ENCODE peak calls at places on chromosomes 3 and 15, in seven cellular contexts. U is ascending aorta, X is uterus, H is body of pancreas, G is right atrium auricular region, M is endodermal cell, J is Panc1. O is an unnamed sample.

GRCh38 chr3:124097362-124098120 is 105.6 kb upstream of the ROPN1 start:
- DNase-seq in X (no peak), H (no peak), J (no peak), G (no peak), M (no peak), U (no peak), O (no peak)

GRCh38 chr3:147554332-147554731 is 145.2 kb downstream of the ZIC1 start:
- DNase-seq in M (no peak), J (no peak), G (no peak), U (no peak), X (no peak), H (no peak), O (no peak)

GRCh38 chr3:80554304-80554703 is 786.5 kb upstream of the ROBO1 start:
- DNase-seq in J (no peak), G (no peak), X (no peak), M (no peak), U (no peak), H (no peak), O (no peak)

GRCh38 chr3:154095832-154096421 is 25.3 kb upstream of the ARHGEF26 start:
- DNase-seq in H (no peak), X (no peak), G (no peak), M (no peak), U (no peak), J (no peak), O (no peak)

GRCh38 chr3:157127831-157128767 is 31.8 kb downstream of the CCNL1 start:
- DNase-seq in X (peak; percentile 79), U (peak; percentile 85), M (peak; percentile 73), J (no peak), H (peak; percentile 79), G (peak; percentile 90), O (peak; percentile 63)

GRCh38 chr3:126051741-126052140 is 32.2 kb downstream of the SLC41A3 start:
- DNase-seq in M (no peak), X (peak; percentile 69), U (peak; percentile 51), J (no peak), H (no peak), G (peak; percentile 30), O (no peak)

GRCh38 chr3:29083607-29084120 is 197.2 kb upstream of the RBMS3 start:
- DNase-seq in U (no peak), M (no peak), X (no peak), G (no peak), J (no peak), H (no peak), O (no peak)

GRCh38 chr3:71851878-71852277 is 66.9 kb upstream of the PROK2 start:
- DNase-seq in X (no peak), J (no peak), U (no peak), G (no peak), M (no peak), H (no peak), O (no peak)

GRCh38 chr3:41710646-41711388 is 251.1 kb downstream of the ULK4 start:
- DNase-seq in H (no peak), G (no peak), U (no peak), J (no peak), X (peak; percentile 26), M (peak; percentile 64), O (no peak)

GRCh38 chr15:82650046-82650670 is 3.0 kb upstream of the CPEB1 start:
- DNase-seq in M (no peak), X (no peak), J (no peak), U (no peak), G (no peak), H (no peak), O (no peak)

GRCh38 chr3:184734903-184735630 is 23.2 kb upstream of the MAGEF1 start:
- DNase-seq in X (peak; percentile 10), H (no peak), M (peak; percentile 48), J (no peak), G (peak; percentile 18), U (peak; percentile 55), O (no peak)

GRCh38 chr15:70480196-70480856 is 283.0 kb downstream of the UACA start:
- DNase-seq in G (no peak), U (no peak), X (no peak), H (no peak), M (no peak), J (no peak), O (no peak)

GRCh38 chr3:171088496-171088895 is 62.0 kb upstream of the SLC2A2 start:
- DNase-seq in U (no peak), M (no peak), J (no peak), G (no peak), H (no peak), X (no peak), O (no peak)

GRCh38 chr3:128804017-128804816 is 75.2 kb upstream of the ACAD9 start:
- DNase-seq in U (no peak), G (no peak), M (no peak), H (no peak), X (no peak), J (no peak), O (no peak)

GRCh38 chr3:134873789-134874188 is 78.7 kb downstream of the EPHB1 start:
- DNase-seq in H (no peak), U (no peak), X (no peak), J (no peak), M (no peak), G (no peak), O (no peak)

GRCh38 chr3:146274833-146275232 is 23.9 kb upstream of the PLSCR4 start:
- DNase-seq in G (no peak), U (no peak), M (no peak), J (no peak), X (no peak), H (no peak), O (no peak)

GRCh38 chr3:23859012-23859743 is 53.4 kb downstream of the UBE2E1 start:
- DNase-seq in J (no peak), U (no peak), M (no peak), G (no peak), H (peak; percentile 28), X (no peak), O (peak; percentile 45)

GRCh38 chr15:90629217-90629616 is 87.9 kb upstream of the BLM start:
- DNase-seq in G (no peak), H (no peak), U (peak; percentile 37), X (no peak), M (no peak), J (no peak), O (no peak)

GRCh38 chr15:56058986-56059385 is 65.6 kb upstream of the NEDD4 start:
- DNase-seq in U (no peak), J (no peak), X (no peak), H (peak; percentile 27), G (no peak), M (no peak), O (no peak)

GRCh38 chr15:78149805-78150751 is 916 bp downstream of the IDH3A start:
- DNase-seq in X (no peak), H (no peak), J (no peak), M (peak; percentile 77), U (no peak), G (no peak), O (no peak)

GRCh38 chr3:64303401-64303800 is 78.1 kb upstream of the PRICKLE2 start:
- DNase-seq in J (no peak), U (no peak), H (no peak), M (no peak), G (no peak), X (no peak), O (no peak)

GRCh38 chr3:186476044-186476468 is 68.1 kb downstream of the CRYGS start:
- DNase-seq in U (no peak), H (peak; percentile 23), J (no peak), M (peak; percentile 52), G (no peak), X (no peak), O (no peak)

GRCh38 chr3:141959921-141960554 is 83.6 kb downstream of the ATP1B3 start:
- DNase-seq in M (no peak), H (no peak), U (no peak), X (no peak), G (peak; percentile 46), J (peak; percentile 17), O (no peak)

GRCh38 chr3:152474585-152474984 is 205.9 kb downstream of the MBNL1 start:
- DNase-seq in H (no peak), M (peak; percentile 63), J (peak; percentile 36), X (peak; percentile 43), U (no peak), G (no peak), O (peak; percentile 37)

GRCh38 chr3:186931487-186932280 is 1.4 kb downstream of the ST6GAL1 start:
- DNase-seq in U (peak; percentile 78), J (no peak), M (peak; percentile 89), H (peak; percentile 66), X (peak; percentile 34), G (no peak), O (peak; percentile 57)

GRCh38 chr15:66323312-66323928 is 30.1 kb downstream of the DIS3L start:
- DNase-seq in J (no peak), X (no peak), G (no peak), U (no peak), H (no peak), M (no peak), O (no peak)

GRCh38 chr3:192409203-192409837 is 318.0 kb downstream of the FGF12 start:
- DNase-seq in U (no peak), X (no peak), G (no peak), M (peak; percentile 90), J (no peak), H (peak; percentile 23), O (peak; percentile 42)

GRCh38 chr3:120566243-120566980 is 29.7 kb upstream of the NDUFB4 start:
- DNase-seq in G (no peak), H (no peak), X (no peak), U (no peak), M (no peak), J (no peak), O (no peak)

GRCh38 chr15:79034284-79034683 is 56.3 kb downstream of the RASGRF1 start:
- DNase-seq in G (no peak), U (no peak), M (no peak), X (no peak), J (no peak), H (no peak), O (no peak)

GRCh38 chr15:58438956-58439355 is 7.2 kb downstream of the LIPC start:
- DNase-seq in M (peak; percentile 68), H (peak; percentile 48), G (no peak), U (no peak), X (no peak), J (no peak), O (no peak)
- TF ChIP-seq CTCF in M (peak; percentile 70), H (peak; percentile 21), G (peak; percentile 45), U (no peak), X (no peak), J (peak; percentile 66), O (no peak)

DNA sequence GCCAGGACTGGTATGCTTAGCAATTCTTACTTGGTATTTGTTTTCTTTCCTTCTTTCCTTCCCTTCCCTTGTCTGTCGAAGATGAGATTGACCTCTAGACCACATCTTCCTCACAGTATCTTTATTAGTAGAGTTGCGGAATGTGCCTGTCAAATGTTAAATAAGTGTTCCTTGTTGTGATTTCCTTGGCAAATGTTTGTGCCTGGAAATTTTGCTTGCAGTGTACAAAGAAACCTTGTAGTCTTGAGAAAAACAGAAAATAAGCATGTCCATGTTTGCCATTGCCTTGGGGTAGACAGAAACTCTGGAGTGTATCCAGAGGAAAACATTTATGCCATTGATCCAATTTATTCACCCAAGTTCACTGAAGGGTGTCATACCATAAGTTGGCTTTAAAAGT is 79.5 kb upstream of the ZNF385D start:
- DNase-seq in H (no peak), U (no peak), X (no peak), G (no peak), J (no peak), M (no peak), O (no peak)
- H3K4me1 ChIP-seq in H (no peaks in the 10 kb centered on the region), U (no peaks in the 10 kb centered on the region), X (no peaks in the 10 kb centered on the region), G (no peaks in the 10 kb centered on the region), J (no peaks in the 10 kb centered on the region), M (no peaks in the 10 kb centered on the region), O (no peaks in the 10 kb centered on the region)

GRCh38 chr15:40441736-40442531 is 1.2 kb downstream of the BAHD1 start:
- DNase-seq in U (no peak), H (peak; percentile 36), X (no peak), G (no peak), J (no peak), M (peak; percentile 72), O (peak; percentile 33)
- TF ChIP-seq CTCF in U (no peak), H (no peak), X (no peak), G (peak; percentile 64), J (no peak), M (peak; percentile 41), O (no peak)

GRCh38 chr3:155158361-155159037 is 78.4 kb downstream of the MME start:
- DNase-seq in M (no peak), G (no peak), H (no peak), J (no peak), X (no peak), U (no peak), O (no peak)
- H3K4me1 ChIP-seq in M (no peaks in the 10 kb centered on the region), G (no peaks in the 10 kb centered on the region), H (no peaks in the 10 kb centered on the region), J (no peaks in the 10 kb centered on the region), X (no peaks in the 10 kb centered on the region), U (no peaks in the 10 kb centered on the region), O (no peaks in the 10 kb centered on the region)

O was measured in testis.